ENCODE peak calls at places on chromosome 13, in eight cellular contexts. Q, M, J, B, E, W, A and T are unnamed samples.

GRCh38 chr13:97568850-97569249 is 134.9 kb downstream of the RAP2A start:
- DNase-seq in A (no peak), Q (no peak), M (peak; percentile 23), W (peak; percentile 6), B (no peak), J (no peak), E (no peak), T (no peak)

GRCh38 chr13:86856996-86857395 is 814.2 kb upstream of the SLITRK5 start:
- DNase-seq in Q (peak; percentile 60), W (peak; percentile 67), M (no peak), B (no peak), E (no peak), J (no peak), A (no peak), T (no peak)

GRCh38 chr13:44210525-44210924 is 163.1 kb upstream of the SERP2 start:
- DNase-seq in A (no peak), E (no peak), M (no peak), B (no peak), Q (no peak), W (no peak), J (no peak), T (no peak)

GRCh38 chr13:49472186-49472585 is 23.6 kb upstream of the PHF11 start:
- DNase-seq in W (no peak), Q (no peak), B (no peak), M (no peak), E (no peak), J (no peak), A (no peak), T (no peak)

GRCh38 chr13:44300895-44301638 is 72.6 kb upstream of the SERP2 start:
- DNase-seq in A (no peak), M (peak; percentile 66), W (peak; percentile 89), J (no peak), B (peak; percentile 56), Q (peak; percentile 61), E (no peak), T (no peak)

GRCh38 chr13:37681295-37682032 is 82.9 kb upstream of the POSTN start:
- DNase-seq in Q (peak; percentile 87), J (no peak), B (no peak), W (peak; percentile 46), E (no peak), M (no peak), A (no peak), T (no peak)

GRCh38 chr13:81012031-81012430 is 671.1 kb upstream of the SPRY2 start:
- DNase-seq in A (no peak), B (no peak), W (no peak), M (no peak), J (no peak), E (no peak), Q (no peak), T (no peak)

GRCh38 chr13:57557979-57558529 is 73.5 kb upstream of the PCDH17 start:
- DNase-seq in Q (no peak), B (peak; percentile 33), J (no peak), E (no peak), M (no peak), W (peak; percentile 6), A (no peak), T (no peak)

GRCh38 chr13:111153279-111153976 is 38.3 kb downstream of the ARHGEF7 start:
- DNase-seq in A (peak; percentile 96), J (peak; percentile 93), W (peak; percentile 82), M (peak; percentile 86), Q (peak; percentile 86), E (peak; percentile 96), B (peak; percentile 93), T (peak; percentile 84)

GRCh38 chr13:47680752-47681151 is 320.3 kb downstream of the SUCLA2 start:
- DNase-seq in E (no peak), A (no peak), M (no peak), J (no peak), B (no peak), Q (no peak), W (peak; percentile 46), T (no peak)

GRCh38 chr13:50635504-50635903 is 208.0 kb downstream of the DLEU7 start:
- DNase-seq in A (peak; percentile 51), B (no peak), J (no peak), Q (no peak), M (peak; percentile 60), E (no peak), W (no peak), T (no peak)

GRCh38 chr13:50634339-50634738 is 209.2 kb downstream of the DLEU7 start:
- DNase-seq in J (no peak), B (no peak), M (no peak), E (no peak), W (no peak), Q (no peak), A (no peak), T (no peak)

GRCh38 chr13:50631041-50631440 is 212.5 kb downstream of the DLEU7 start:
- DNase-seq in B (no peak), W (no peak), Q (no peak), E (no peak), M (no peak), A (no peak), J (no peak), T (no peak)

GRCh38 chr13:50636007-50636704 is 207.3 kb downstream of the DLEU7 start:
- DNase-seq in B (peak; percentile 58), A (no peak), Q (no peak), M (no peak), W (no peak), J (no peak), E (no peak), T (no peak)
- H3K27ac ChIP-seq in B (no peak overlapping the region), A (peak overlapping the region; percentile 25), Q (no peak overlapping the region), M (peak overlapping the region; percentile 74), W (no peak overlapping the region), J (no peak overlapping the region), E (no peak overlapping the region), T (no peak overlapping the region)

GRCh38 chr13:65762015-65762414 is 1468.1 kb downstream of the PCDH9 start:
- DNase-seq in A (no peak), Q (no peak), E (no peak), B (no peak), J (no peak), M (no peak), W (no peak), T (no peak)

GRCh38 chr13:65756071-65756671 is 1474.0 kb downstream of the PCDH9 start:
- DNase-seq in E (no peak), W (no peak), A (no peak), B (no peak), J (no peak), M (no peak), Q (no peak), T (no peak)
- H3K4me3 ChIP-seq in E (no peak overlapping the region), W (no peak overlapping the region), A (no peak overlapping the region), B (no peak overlapping the region), J (no peak overlapping the region), M (no peak overlapping the region), Q (no peak overlapping the region), T (no peak overlapping the region)

DNA sequence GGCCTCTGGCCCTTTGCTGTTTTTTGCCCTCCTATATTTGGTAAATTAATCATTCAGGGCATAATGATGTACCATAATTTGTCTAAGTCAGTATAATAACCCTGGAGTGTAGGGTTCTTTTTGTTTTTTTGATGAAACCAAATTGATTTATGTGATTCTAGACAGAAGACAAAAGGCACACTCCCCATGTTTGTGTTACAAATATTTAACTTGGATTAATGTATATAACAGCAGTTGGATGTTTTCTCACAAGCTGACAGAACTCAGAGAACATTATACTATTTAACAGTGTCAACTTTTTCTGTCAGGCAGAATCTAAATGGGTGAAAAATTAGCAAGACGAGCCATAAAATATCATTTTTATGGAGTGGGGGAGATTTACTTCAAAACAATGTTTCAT is 15.2 kb downstream of the CBY2 start:
- DNase-seq in E (no peak), J (no peak), M (no peak), A (no peak), W (no peak), B (no peak), Q (no peak), T (no peak)
- H3K27me3 ChIP-seq in E (no peaks in the 10 kb centered on the region), J (no peaks in the 10 kb centered on the region), M (no peaks in the 10 kb centered on the region), A (no peaks in the 10 kb centered on the region), W (no peaks in the 10 kb centered on the region), B (no peaks in the 10 kb centered on the region), Q (no peaks in the 10 kb centered on the region), T (no peaks in the 10 kb centered on the region)

DNA sequence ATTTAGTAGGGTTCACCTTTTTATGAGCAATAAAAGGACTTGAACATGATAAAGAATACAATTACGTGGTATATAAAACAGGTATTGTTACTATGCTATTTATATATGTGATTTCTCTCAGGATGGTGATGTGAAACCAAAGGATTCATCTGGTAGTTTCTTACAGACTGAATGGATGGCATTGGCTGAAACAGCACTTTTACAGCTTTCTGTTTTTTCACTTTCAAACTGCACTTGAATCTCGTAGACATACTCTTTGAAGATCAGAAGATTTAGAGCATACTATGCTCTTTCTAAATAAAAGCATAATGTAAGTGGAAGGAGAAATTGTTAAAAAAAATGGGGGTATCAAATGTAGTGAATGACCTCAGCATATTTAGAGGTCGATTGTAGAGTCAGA is 354.8 kb downstream of the HS6ST3 start:
- DNase-seq in Q (no peak), A (no peak), B (no peak), M (no peak), E (no peak), W (no peak), J (no peak), T (no peak)
- H3K27ac ChIP-seq in Q (no peak overlapping the region), A (no peak overlapping the region), B (no peak overlapping the region), M (no peak overlapping the region), E (no peak overlapping the region), W (no peak overlapping the region), J (no peak overlapping the region), T (no peak overlapping the region)

GRCh38 chr13:27921421-27921960 is 1.7 kb downstream of the PDX1 start:
- DNase-seq in J (no peak), B (no peak), W (no peak), A (no peak), E (no peak), Q (no peak), M (no peak), T (no peak)
- H3K4me3 ChIP-seq in J (peak overlapping the region; percentile 47), B (peak overlapping the region; percentile 34), W (peak overlapping the region; percentile 76), A (peak overlapping the region; percentile 38), E (peak overlapping the region; percentile 26), Q (no peak overlapping the region), M (peak overlapping the region; percentile 41), T (peak overlapping the region; percentile 42)

GRCh38 chr13:74301200-74302063 is 167.2 kb upstream of the KLF12 start:
- DNase-seq in E (no peak), Q (peak; percentile 56), M (no peak), A (no peak), B (no peak), J (no peak), W (no peak), T (no peak)
- H3K27me3 ChIP-seq in E (no peaks in the 10 kb centered on the region), Q (no peaks in the 10 kb centered on the region), M (no peaks in the 10 kb centered on the region), A (no peaks in the 10 kb centered on the region), B (no peaks in the 10 kb centered on the region), J (no peaks in the 10 kb centered on the region), W (no peaks in the 10 kb centered on the region), T (no peaks in the 10 kb centered on the region)